ENCODE peak calls at places on chromosome 20, in five cellular contexts. L, S, Q, F and K are unnamed samples.

GRCh38 chr20:37729909-37730308 is 36.1 kb downstream of the CTNNBL1 start:
- DNase-seq in L (no peak), S (no peak), Q (no peak), F (no peak), K (no peak)

GRCh38 chr20:9163995-9164394 is 95.1 kb downstream of the PLCB4 start:
- DNase-seq in L (no peak), S (no peak), Q (no peak), F (no peak), K (no peak)

GRCh38 chr20:18717062-18717461 is 96.5 kb upstream of the SCP2D1 start:
- DNase-seq in L (no peak), S (no peak), Q (no peak), F (no peak), K (no peak)

GRCh38 chr20:48102821-48103635 is 317.7 kb upstream of the SULF2 start:
- DNase-seq in L (no peak), S (no peak), Q (no peak), F (no peak), K (no peak)

GRCh38 chr20:44765647-44766367 is 20.1 kb downstream of the KCNK15 start:
- DNase-seq in L (no peak), S (no peak), Q (no peak), F (no peak), K (no peak)

GRCh38 chr20:25081730-25082497 is at the start of gene VSX1:
- DNase-seq in L (peak; percentile 58), S (no peak), Q (no peak), F (peak; percentile 27), K (no peak)

GRCh38 chr20:57335392-57335791 is 5.8 kb downstream of the SPO11 start:
- DNase-seq in L (no peak), S (no peak), Q (no peak), F (no peak), K (no peak)

GRCh38 chr20:23606652-23607049 is 934 bp upstream of the CST9 start:
- DNase-seq in L (peak; percentile 91), S (peak; percentile 64), Q (peak; percentile 25), F (peak; percentile 77), K (peak; percentile 43)

GRCh38 chr20:36604952-36605308 is 649 bp upstream of the RAB5IF start:
- DNase-seq in L (no peak), S (no peak), Q (no peak), F (peak; percentile 28), K (no peak)

GRCh38 chr20:50232651-50233324 is 42.2 kb downstream of the CEBPB start:
- DNase-seq in L (no peak), S (no peak), Q (no peak), F (no peak), K (no peak)

GRCh38 chr20:51749674-51750036 is 18.5 kb downstream of the ATP9A start:
- DNase-seq in L (no peak), S (peak; percentile 42), Q (no peak), F (no peak), K (no peak)

GRCh38 chr20:10061641-10062040 is 26.9 kb downstream of the ANKEF1 start:
- DNase-seq in L (no peak), S (no peak), Q (no peak), F (no peak), K (no peak)

GRCh38 chr20:10090588-10091166 is 55.9 kb downstream of the ANKEF1 start:
- DNase-seq in L (peak; percentile 39), S (peak; percentile 44), Q (peak; percentile 16), F (peak; percentile 90), K (no peak)

GRCh38 chr20:44963325-44964215 is 2.7 kb upstream of the STK4 start:
- DNase-seq in L (no peak), S (no peak), Q (no peak), F (no peak), K (no peak)

GRCh38 chr20:9214676-9215075 is 145.8 kb downstream of the PLCB4 start:
- DNase-seq in L (no peak), S (no peak), Q (peak; percentile 98), F (no peak), K (no peak)

GRCh38 chr20:13068336-13068735 is 59.6 kb downstream of the SPTLC3 start:
- DNase-seq in L (no peak), S (no peak), Q (no peak), F (no peak), K (no peak)

GRCh38 chr20:33518071-33518470 is 28.2 kb downstream of the CBFA2T2 start:
- DNase-seq in L (no peak), S (peak; percentile 72), Q (peak; percentile 25), F (no peak), K (peak; percentile 32)

GRCh38 chr20:48238326-48238725 is 453.0 kb upstream of the SULF2 start:
- DNase-seq in L (no peak), S (peak; percentile 8), Q (peak; percentile 62), F (no peak), K (peak; percentile 58)

GRCh38 chr20:16661738-16662137 is 68.1 kb upstream of the SNRPB2 start:
- DNase-seq in L (no peak), S (no peak), Q (no peak), F (no peak), K (no peak)

GRCh38 chr20:10861086-10861485 is 187.3 kb upstream of the JAG1 start:
- DNase-seq in L (no peak), S (peak; percentile 62), Q (no peak), F (no peak), K (no peak)

GRCh38 chr20:14633507-14633906 is 296.1 kb upstream of the FLRT3 start:
- DNase-seq in L (no peak), S (no peak), Q (no peak), F (no peak), K (no peak)

GRCh38 chr20:44489931-44490330 is 14.3 kb downstream of the TTPAL start:
- DNase-seq in L (no peak), S (no peak), Q (no peak), F (no peak), K (no peak)

DNA sequence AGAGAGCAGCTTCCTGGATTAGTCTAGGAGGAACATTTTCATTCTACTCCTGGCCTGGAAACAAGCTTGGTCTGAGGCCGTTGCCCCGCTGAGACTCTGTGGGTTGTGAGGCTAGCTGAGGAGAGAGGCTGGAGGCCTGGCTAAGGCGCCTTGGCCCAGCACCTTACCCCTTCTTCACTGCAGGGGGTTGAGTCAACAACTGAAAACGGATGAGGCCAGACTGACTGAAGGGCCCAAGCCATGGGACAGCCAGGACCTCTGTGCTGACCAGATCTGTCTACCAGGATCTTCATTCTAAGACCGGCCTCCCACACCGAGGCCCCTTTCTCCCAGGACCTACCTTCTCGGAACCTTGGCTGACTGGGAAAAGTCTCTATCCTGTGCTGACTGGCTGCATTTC is 3.5 kb upstream of the AVP start:
- DNase-seq in L (no peak), S (no peak), Q (no peak), F (no peak), K (no peak)
- TF ChIP-seq CTCF in L (no peak), S (no peak), Q (no peak), F (no peak), K (no peak)

DNA sequence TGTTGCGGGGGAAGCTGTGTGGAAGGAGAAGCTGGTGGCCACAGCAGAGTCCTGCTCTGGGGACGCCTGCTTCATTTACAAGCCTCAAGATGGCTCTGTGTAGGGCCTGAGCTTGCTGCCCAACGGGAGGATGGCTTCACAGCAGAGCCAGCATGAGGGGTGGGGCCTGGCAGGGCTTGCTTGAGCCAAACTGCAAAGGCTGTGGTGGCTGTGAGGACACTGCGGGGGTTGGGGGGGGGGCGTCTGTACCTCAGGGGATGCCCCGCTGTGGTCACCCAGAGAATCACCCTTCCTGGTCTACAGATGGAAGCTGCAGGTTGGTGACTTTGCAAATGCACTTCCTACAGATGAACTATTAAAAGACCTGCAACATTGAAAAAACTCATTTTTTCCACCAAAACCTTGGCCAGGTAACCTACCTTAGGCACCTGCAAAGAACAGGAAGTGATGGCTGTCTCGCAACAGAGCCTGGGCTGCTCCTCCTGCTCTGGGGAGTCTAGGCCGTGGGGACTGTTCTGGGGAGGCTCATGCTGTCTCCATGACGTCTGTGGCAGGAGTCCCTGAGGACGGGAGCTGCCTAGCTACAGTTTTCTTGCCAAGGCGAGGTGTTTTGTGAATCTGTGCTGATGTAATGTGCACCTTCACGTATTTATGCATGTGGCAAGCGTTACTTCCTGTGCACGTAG is 7.3 kb downstream of the NPBWR2 start:
- DNase-seq in L (no peak), S (no peak), Q (no peak), F (no peak), K (no peak)
- TF ChIP-seq CTCF in L (no peak), S (no peak), Q (no peak), F (no peak), K (no peak)

GRCh38 chr20:4087923-4088322 is 72.6 kb upstream of the RNF24 start:
- DNase-seq in L (no peak), S (peak; percentile 50), Q (no peak), F (no peak), K (no peak)

GRCh38 chr20:4084096-4084495 is 68.7 kb upstream of the RNF24 start:
- DNase-seq in L (no peak), S (no peak), Q (no peak), F (no peak), K (no peak)

GRCh38 chr20:4084721-4085120 is 69.4 kb upstream of the RNF24 start:
- DNase-seq in L (no peak), S (no peak), Q (no peak), F (no peak), K (no peak)

GRCh38 chr20:4088766-4089165 is 73.4 kb upstream of the RNF24 start:
- DNase-seq in L (no peak), S (no peak), Q (no peak), F (no peak), K (no peak)

DNA sequence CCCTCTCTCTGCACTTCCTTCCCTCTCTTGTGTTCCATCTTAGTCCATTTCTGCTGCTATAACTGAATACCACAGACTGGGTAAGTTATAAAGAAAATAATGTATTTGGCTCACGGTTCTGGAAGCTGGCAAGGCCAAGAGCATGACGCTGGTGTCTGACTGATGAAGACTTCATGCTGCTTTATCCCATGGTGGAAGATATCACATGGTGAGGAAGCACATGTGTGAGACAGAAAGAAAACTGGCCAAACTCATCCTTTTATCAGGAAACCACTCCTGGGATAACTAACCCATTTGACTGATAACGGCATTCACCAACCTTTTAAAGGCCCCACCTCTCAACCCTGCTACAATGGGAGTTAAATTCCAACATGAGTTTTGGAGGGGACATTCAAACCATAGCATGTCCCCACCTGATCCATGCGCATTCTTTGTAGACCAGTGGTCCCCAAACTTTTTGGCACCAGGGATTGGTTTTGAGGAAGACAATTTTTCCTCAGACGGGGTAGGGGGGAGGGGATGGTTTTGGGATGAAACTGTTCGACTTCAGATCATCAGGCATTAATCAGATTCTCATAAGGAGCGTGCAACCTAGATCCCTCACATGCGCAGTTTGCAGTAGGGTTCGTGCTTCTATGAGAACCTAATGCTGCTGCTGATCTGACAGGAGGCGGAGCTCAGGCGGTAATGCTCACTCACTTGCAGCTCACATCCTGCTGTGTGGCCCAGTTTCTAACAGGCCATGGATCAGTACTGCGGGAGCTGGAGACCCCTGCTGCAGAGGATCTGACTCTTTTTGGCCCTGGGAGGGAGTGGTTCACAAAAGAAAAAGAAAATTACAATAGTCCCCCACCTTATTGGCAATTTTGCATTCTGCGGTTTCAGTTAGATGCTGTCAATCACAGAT is 71.7 kb upstream of the RNF24 start:
- DNase-seq in L (no peak), S (no peak), Q (no peak), F (no peak), K (no peak)
- TF ChIP-seq CTCF in L (no peak), S (no peak), Q (no peak), F (no peak), K (no peak)

DNA sequence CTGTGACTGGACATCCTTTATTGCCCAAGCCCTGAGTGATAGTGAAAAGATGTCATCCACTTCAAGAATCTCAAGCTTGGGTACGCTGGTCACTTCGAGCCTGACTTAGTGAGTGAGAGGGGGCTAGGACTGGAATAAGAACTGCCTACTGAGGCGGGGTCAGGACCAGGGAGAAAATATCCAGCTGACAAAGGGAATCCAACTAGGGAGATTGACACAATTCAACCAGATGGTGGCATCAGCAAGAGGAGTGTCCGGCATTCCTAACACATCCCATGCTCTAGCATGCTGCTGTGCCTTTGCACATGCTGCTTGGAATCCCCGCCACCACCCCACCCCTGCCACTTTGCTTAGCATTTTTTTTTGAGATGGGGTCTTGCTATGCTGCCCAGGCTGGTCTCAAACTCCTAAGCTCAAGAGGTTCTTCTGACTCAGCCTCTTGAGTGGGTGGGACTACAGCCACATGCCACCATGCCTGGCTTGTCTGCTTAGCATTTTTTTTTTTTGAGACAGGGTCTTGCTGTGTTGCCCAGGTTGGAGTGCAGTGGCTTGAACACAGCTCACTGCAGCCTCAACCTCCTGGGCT is 6.5 kb upstream of the CEP250 start:
- DNase-seq in L (no peak), S (no peak), Q (no peak), F (no peak), K (no peak)
- TF ChIP-seq CTCF in L (no peak), S (no peak), Q (no peak), F (no peak), K (no peak)